ENCODE peak calls at places on chromosome 1, in eight cellular contexts. U is GOT3; O is EL; Q is cardiac muscle cell; V is stimulated activated naive CD4-positive, alpha-beta T cell; L is GM04503; W is stimulated activated CD8-positive, alpha-beta memory T cell treated with anti-CD3 and anti-CD28 coated beads, Interleukin-15, amount 100 ng/mL, for 24 hours; K is smooth muscle cell of the brain vasculature. Z is an unnamed sample.

GRCh38 chr1:27049607-27050006 is 37.0 kb upstream of the TENT5B start:
- DNase-seq in K (no peak), W (no peak), U (no peak), V (no peak), L (no peak), O (no peak), Q (no peak), Z (no peak)

GRCh38 chr1:27574871-27575831 is 28.8 kb downstream of the AHDC1 start:
- DNase-seq in W (no peak), V (no peak), U (no peak), Q (peak), L (no peak), K (peak), O (peak), Z (peak)

GRCh38 chr1:111571987-111572386 is 47.6 kb upstream of the RAP1A start:
- DNase-seq in Q (no peak), K (no peak), W (no peak), O (peak), U (no peak), L (peak), V (no peak), Z (no peak)

GRCh38 chr1:65247419-65248359 is 61.7 kb upstream of the DNAJC6 start:
- DNase-seq in L (peak), O (peak), U (no peak), K (peak), V (no peak), W (no peak), Q (peak), Z (no peak)

GRCh38 chr1:1291023-1291528 is 10.8 kb downstream of the SCNN1D start:
- DNase-seq in W (no peak), L (no peak), Q (no peak), V (no peak), K (no peak), U (no peak), O (no peak), Z (no peak)

GRCh38 chr1:151816964-151817730 is 11.9 kb upstream of the LINGO4 start:
- DNase-seq in L (no peak), U (no peak), K (no peak), O (no peak), Q (no peak), V (no peak), W (no peak), Z (no peak)

GRCh38 chr1:7335224-7335879 is 435.7 kb upstream of the VAMP3 start:
- DNase-seq in V (no peak), L (no peak), O (peak), U (no peak), K (no peak), Q (no peak), W (no peak), Z (no peak)

GRCh38 chr1:117695796-117696505 is 90.1 kb downstream of the TENT5C start:
- DNase-seq in U (no peak), K (no peak), L (peak), Q (no peak), W (no peak), O (peak), V (no peak), Z (no peak)

GRCh38 chr1:30325085-30325935 is 398.1 kb downstream of the MATN1 start:
- DNase-seq in Q (no peak), L (no peak), V (no peak), O (no peak), W (no peak), K (no peak), U (no peak), Z (no peak)

GRCh38 chr1:42777860-42778259 is 6.9 kb upstream of the TMEM269 start:
- DNase-seq in O (peak), V (peak), K (no peak), L (no peak), W (no peak), Q (peak), U (no peak), Z (no peak)